ENCODE peak calls at places on chromosomes 2 and 18, in five cellular contexts. J is H1, Y is HepG2, V is K562, U is GM12878. S is an unnamed sample.

GRCh38 chr2:24045511-24046508 is 1.4 kb downstream of the WDCP start:
- DNase-seq in V (peak), U (no peak), Y (peak), J (no peak), S (no peak)

GRCh38 chr2:33441235-33441810 is 35.1 kb upstream of the RASGRP3 start:
- DNase-seq in Y (peak), V (peak), J (no peak), U (no peak), S (peak)

GRCh38 chr18:28176933-28177827 is at the start of gene CDH2:
- DNase-seq in Y (peak), U (no peak), J (peak), V (no peak), S (peak)

GRCh38 chr18:44681611-44682010 is 923 bp downstream of the SETBP1 start:
- DNase-seq in V (no peak), J (no peak), U (no peak), Y (no peak), S (no peak)

GRCh38 chr2:182064024-182064880 is 78.6 kb downstream of the PPP1R1C start:
- DNase-seq in Y (no peak), U (no peak), V (no peak), J (no peak), S (no peak)

GRCh38 chr2:100397117-100397860 is 20.2 kb downstream of the CHST10 start:
- DNase-seq in U (no peak), V (no peak), Y (no peak), J (no peak), S (peak)

GRCh38 chr2:170396799-170397459 is 219.0 kb downstream of the MYO3B start:
- DNase-seq in U (no peak), Y (peak), J (no peak), V (peak), S (peak)

GRCh38 chr2:129236601-129237000 is 742.9 kb upstream of the RAB6C start:
- DNase-seq in V (no peak), J (no peak), U (no peak), Y (no peak), S (no peak)

GRCh38 chr2:146481629-146482028 is 1363.2 kb upstream of the ACVR2A start:
- DNase-seq in V (no peak), U (no peak), J (no peak), Y (no peak), S (no peak)

GRCh38 chr2:81650048-81650971 is 1345.8 kb upstream of the LRRTM1 start:
- DNase-seq in J (no peak), Y (no peak), U (no peak), V (no peak), S (no peak)

GRCh38 chr2:43073373-43073772 is 153.0 kb downstream of the ZFP36L2 start:
- DNase-seq in Y (no peak), J (no peak), U (no peak), V (peak), S (no peak)

GRCh38 chr2:230668184-230668938 is 44.3 kb upstream of the CAB39 start:
- DNase-seq in V (no peak), Y (no peak), J (no peak), U (peak), S (no peak)

GRCh38 chr2:132837764-132838163 is 167.8 kb upstream of the LYPD1 start:
- DNase-seq in U (no peak), V (no peak), Y (no peak), J (no peak), S (no peak)

GRCh38 chr2:105244443-105244842 is 2.9 kb downstream of the GPR45 start:
- DNase-seq in J (no peak), V (no peak), Y (no peak), U (no peak), S (no peak)

GRCh38 chr2:201452058-201452736 is 657 bp downstream of the STRADB start:
- DNase-seq in Y (no peak), J (no peak), U (no peak), V (peak), S (no peak)

GRCh38 chr18:79963658-79964329 is 649 bp upstream of the HSBP1L1 start:
- DNase-seq in Y (no peak), J (no peak), V (no peak), U (no peak), S (no peak)

GRCh38 chr2:221958224-221958623 is 340.6 kb downstream of the PAX3 start:
- DNase-seq in J (no peak), V (no peak), U (no peak), Y (no peak), S (no peak)

GRCh38 chr2:43218550-43219382 is 7.6 kb downstream of the ZFP36L2 start:
- DNase-seq in V (peak), U (no peak), Y (peak), J (no peak), S (no peak)

GRCh38 chr2:106106627-106107508 is 87.2 kb downstream of the UXS1 start:
- DNase-seq in J (no peak), U (no peak), Y (no peak), V (no peak), S (no peak)

GRCh38 chr2:229445501-229446294 is 174.6 kb upstream of the PID1 start:
- DNase-seq in V (no peak), J (no peak), U (no peak), Y (no peak), S (no peak)

GRCh38 chr2:16184945-16185660 is 244.8 kb downstream of the MYCN start:
- DNase-seq in V (no peak), Y (no peak), U (no peak), J (no peak), S (no peak)

GRCh38 chr2:134780977-134781376 is 57.4 kb upstream of the ACMSD start:
- DNase-seq in V (no peak), J (no peak), U (no peak), Y (no peak), S (no peak)

GRCh38 chr2:102141011-102141914 is 1.3 kb upstream of the IL1R1 start:
- DNase-seq in U (no peak), J (peak), V (no peak), Y (no peak), S (no peak)

GRCh38 chr2:219104107-219105050 is 43.7 kb upstream of the IHH start:
- DNase-seq in U (no peak), J (no peak), V (peak), Y (peak), S (peak)

GRCh38 chr2:162403884-162404283 is 60.0 kb downstream of the GCA start:
- DNase-seq in J (no peak), Y (no peak), V (no peak), U (no peak), S (no peak)

GRCh38 chr2:230128943-230129342 is 60.2 kb upstream of the SLC16A14 start:
- DNase-seq in Y (no peak), V (no peak), J (no peak), U (no peak), S (no peak)

GRCh38 chr2:230913812-230914211 is 11.2 kb downstream of the GPR55 start:
- DNase-seq in U (no peak), Y (no peak), J (no peak), V (no peak), S (no peak)

GRCh38 chr18:48613589-48613988 is 74.8 kb downstream of the CTIF start:
- DNase-seq in V (no peak), Y (no peak), U (no peak), J (peak), S (peak)

GRCh38 chr2:100241236-100241635 is 81.1 kb downstream of the LONRF2 start:
- DNase-seq in V (no peak), U (no peak), Y (no peak), J (no peak), S (no peak)

GRCh38 chr2:56123538-56123937 is 60.3 kb upstream of the CCDC85A start:
- DNase-seq in V (no peak), U (no peak), Y (no peak), J (no peak), S (no peak)

GRCh38 chr2:56113571-56113970 is 70.2 kb upstream of the CCDC85A start:
- DNase-seq in J (no peak), V (no peak), U (no peak), Y (no peak), S (no peak)

GRCh38 chr2:56117764-56118163 is 66.0 kb upstream of the CCDC85A start:
- DNase-seq in U (no peak), Y (no peak), J (no peak), V (peak), S (no peak)

GRCh38 chr2:56121995-56122394 is 61.8 kb upstream of the CCDC85A start:
- DNase-seq in V (no peak), Y (no peak), U (no peak), J (no peak), S (no peak)

DNA sequence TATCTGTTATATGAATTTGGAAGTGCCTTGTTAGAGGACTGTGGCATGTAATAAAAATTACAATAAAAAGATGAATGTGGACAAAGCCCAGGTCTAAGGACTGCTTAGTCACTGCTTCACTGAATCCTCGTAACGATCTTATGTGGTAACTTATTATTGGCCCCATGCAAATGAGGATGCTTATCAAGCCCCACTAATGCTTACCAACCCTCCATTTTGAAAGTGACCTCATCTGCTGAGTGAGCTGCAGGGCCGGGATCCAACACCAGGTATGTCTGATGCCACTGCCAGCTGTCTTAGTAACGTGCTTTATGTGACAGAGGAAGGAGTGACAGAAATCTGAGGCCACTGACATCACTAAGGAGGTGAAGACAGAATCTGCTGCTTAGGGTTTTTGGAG is 65.3 kb upstream of the CCDC85A start:
- DNase-seq in V (peak), J (no peak), Y (no peak), U (no peak), S (no peak)
- TF ChIP-seq RFX5 in V (no peak), J (no peak), Y (no peak), U (no peak), S (no peak)

GRCh38 chr18:55245200-55245599 is 285.9 kb upstream of the CCDC68 start:
- DNase-seq in J (no peak), Y (no peak), V (no peak), U (no peak), S (no peak)

GRCh38 chr18:55244520-55244919 is 285.3 kb upstream of the CCDC68 start:
- DNase-seq in U (no peak), J (no peak), Y (no peak), V (no peak), S (no peak)

GRCh38 chr18:55243255-55243654 is 284.0 kb upstream of the CCDC68 start:
- DNase-seq in U (no peak), V (no peak), Y (no peak), J (no peak), S (no peak)

GRCh38 chr18:55246278-55246677 is 287.0 kb upstream of the CCDC68 start:
- DNase-seq in V (no peak), J (no peak), U (no peak), Y (no peak), S (no peak)

DNA sequence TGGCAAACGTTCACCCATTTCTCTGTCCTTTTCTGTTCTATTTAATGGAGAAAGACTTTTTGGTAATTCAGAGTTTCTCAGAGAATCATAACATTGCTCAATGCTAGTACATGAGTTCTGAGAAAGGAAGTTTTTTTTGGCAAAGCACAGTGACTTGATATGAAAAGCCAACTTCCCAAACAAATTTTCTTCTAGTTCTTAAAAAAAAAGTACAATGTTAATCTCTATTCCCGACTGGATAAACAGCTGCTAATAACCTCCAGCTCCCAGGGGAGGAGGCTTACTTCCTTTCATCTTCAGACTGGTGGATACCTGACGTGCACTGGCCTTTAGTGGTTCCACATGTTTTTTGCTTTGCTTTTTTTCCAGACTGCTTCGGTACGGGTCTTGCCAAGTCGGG is 284.6 kb upstream of the CCDC68 start:
- DNase-seq in J (no peak), Y (no peak), V (no peak), U (no peak), S (no peak)
- TF ChIP-seq POLR2AphosphoS5 in J (no peak), Y (no peak), V (no peak), U (no peak), S (no peak)

GRCh38 chr2:127449439-127449838 is 31.2 kb downstream of the PROC start:
- DNase-seq in J (no peak), Y (no peak), U (no peak), V (no peak), S (no peak)

GRCh38 chr2:127449898-127450297 is 31.7 kb downstream of the PROC start:
- DNase-seq in V (no peak), J (no peak), U (no peak), Y (no peak), S (no peak)

GRCh38 chr2:127451981-127452380 is 33.8 kb downstream of the PROC start:
- DNase-seq in Y (no peak), V (no peak), U (no peak), J (no peak), S (no peak)

GRCh38 chr2:127453013-127453391 is 34.8 kb downstream of the PROC start:
- DNase-seq in Y (no peak), V (no peak), U (no peak), J (no peak), S (no peak)

GRCh38 chr2:127448526-127448925 is 30.3 kb downstream of the PROC start:
- DNase-seq in Y (no peak), U (no peak), V (no peak), J (no peak), S (no peak)
- TF ChIP-seq TAF1 in Y (no peak), U (no peak), V (no peak), J (no peak), S (no peak)

GRCh38 chr2:213175673-213176247 is 24.3 kb upstream of the IKZF2 start:
- DNase-seq in J (no peak), Y (no peak), U (no peak), V (no peak), S (no peak)

GRCh38 chr2:213172641-213173040 is 21.2 kb upstream of the IKZF2 start:
- DNase-seq in J (no peak), Y (no peak), V (no peak), U (no peak), S (no peak)

DNA sequence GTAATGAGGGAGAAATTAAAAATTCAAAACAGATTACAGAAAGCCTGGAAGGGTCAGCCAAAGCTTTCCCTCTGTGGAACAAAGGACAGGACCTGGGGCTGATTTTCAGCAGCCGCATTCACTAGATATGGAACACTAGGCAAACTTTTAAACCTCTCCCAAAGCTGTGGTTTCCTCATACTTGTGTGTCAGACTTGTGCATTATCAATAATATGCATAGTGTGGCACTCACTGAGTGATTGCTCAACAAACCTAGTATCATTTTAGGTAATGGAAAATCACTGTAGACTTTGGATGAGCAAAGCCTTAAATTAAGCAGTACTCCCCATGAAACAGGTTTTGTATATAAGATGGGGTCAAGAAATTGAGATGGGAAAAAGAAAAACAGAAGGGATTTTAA is 26.3 kb upstream of the IKZF2 start:
- DNase-seq in Y (no peak), J (no peak), V (no peak), U (no peak), S (no peak)
- TF ChIP-seq RFX5 in Y (no peak), J (no peak), V (no peak), U (no peak), S (no peak)

GRCh38 chr2:237092506-237092905 is 6.8 kb downstream of the COPS8 start:
- DNase-seq in J (no peak), V (no peak), U (no peak), Y (no peak), S (no peak)

GRCh38 chr2:237091779-237092436 is 6.2 kb downstream of the COPS8 start:
- DNase-seq in V (no peak), Y (no peak), J (no peak), U (no peak), S (no peak)

GRCh38 chr2:237090906-237091305 is 5.2 kb downstream of the COPS8 start:
- DNase-seq in V (no peak), Y (no peak), J (no peak), U (no peak), S (no peak)

GRCh38 chr2:237096201-237096600 is 10.5 kb downstream of the COPS8 start:
- DNase-seq in Y (no peak), U (no peak), J (no peak), V (no peak), S (no peak)

DNA sequence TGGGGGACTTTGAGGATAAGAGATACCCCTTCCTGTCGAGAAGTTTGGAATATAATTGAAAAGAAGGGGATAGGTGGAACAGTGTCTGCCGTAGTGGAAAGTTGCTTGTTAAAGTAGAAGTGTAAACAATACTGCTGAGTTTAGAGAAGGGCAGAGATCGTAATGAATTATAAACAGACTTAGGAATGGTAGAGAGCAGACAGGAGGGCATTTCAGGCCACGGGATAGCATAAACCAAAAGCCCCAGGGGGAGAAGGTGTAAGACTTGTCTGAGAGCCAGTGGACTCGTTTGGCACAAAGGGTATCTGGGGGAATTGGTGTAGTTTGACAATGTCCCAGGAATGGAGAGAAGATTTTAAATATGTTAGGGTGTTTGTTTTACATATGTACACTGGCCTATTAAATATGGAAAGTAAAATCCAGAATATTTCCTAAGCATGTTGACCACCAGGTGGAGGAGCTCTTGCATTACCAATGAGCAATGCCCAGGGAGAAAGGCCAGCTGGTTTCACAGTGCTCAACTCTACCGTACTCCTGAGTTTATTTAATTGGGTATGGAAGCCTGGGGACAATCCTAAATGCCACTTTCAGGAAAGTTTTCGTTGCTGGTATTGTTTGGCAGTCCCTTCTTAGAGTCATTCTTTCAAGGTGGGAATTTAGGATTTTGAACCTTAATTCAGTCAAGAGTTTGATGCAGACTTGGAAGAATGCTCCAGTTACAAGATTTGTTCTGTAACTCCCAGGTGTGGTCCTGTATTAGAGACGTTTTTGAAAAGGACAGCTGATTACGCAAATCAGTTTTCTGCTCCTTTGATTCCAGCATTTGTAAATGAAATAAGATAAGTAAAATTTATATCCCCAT is 7.5 kb downstream of the COPS8 start:
- DNase-seq in J (no peak), U (no peak), V (no peak), Y (no peak), S (peak)
- TF ChIP-seq POLR2AphosphoS5 in J (no peak), U (no peak), V (no peak), Y (no peak), S (no peak)

GRCh38 chr2:40606862-40607261 is 155.0 kb upstream of the SLC8A1 start:
- DNase-seq in V (no peak), U (no peak), J (no peak), Y (no peak), S (no peak)
- TF ChIP-seq TAF1 in V (no peak), U (no peak), J (no peak), Y (no peak), S (no peak)

GRCh38 chr2:120264995-120265394 is 12.3 kb downstream of the RALB start:
- DNase-seq in Y (no peak), J (no peak), V (no peak), U (no peak), S (no peak)

GRCh38 chr2:120262150-120262549 is 9.5 kb downstream of the RALB start:
- DNase-seq in V (no peak), J (no peak), Y (no peak), U (no peak), S (no peak)

GRCh38 chr2:120260736-120261135 is 8.1 kb downstream of the RALB start:
- DNase-seq in J (no peak), Y (no peak), V (no peak), U (no peak), S (no peak)

GRCh38 chr2:120261387-120262006 is 8.8 kb downstream of the RALB start:
- DNase-seq in J (no peak), V (no peak), U (peak), Y (no peak), S (no peak)

DNA sequence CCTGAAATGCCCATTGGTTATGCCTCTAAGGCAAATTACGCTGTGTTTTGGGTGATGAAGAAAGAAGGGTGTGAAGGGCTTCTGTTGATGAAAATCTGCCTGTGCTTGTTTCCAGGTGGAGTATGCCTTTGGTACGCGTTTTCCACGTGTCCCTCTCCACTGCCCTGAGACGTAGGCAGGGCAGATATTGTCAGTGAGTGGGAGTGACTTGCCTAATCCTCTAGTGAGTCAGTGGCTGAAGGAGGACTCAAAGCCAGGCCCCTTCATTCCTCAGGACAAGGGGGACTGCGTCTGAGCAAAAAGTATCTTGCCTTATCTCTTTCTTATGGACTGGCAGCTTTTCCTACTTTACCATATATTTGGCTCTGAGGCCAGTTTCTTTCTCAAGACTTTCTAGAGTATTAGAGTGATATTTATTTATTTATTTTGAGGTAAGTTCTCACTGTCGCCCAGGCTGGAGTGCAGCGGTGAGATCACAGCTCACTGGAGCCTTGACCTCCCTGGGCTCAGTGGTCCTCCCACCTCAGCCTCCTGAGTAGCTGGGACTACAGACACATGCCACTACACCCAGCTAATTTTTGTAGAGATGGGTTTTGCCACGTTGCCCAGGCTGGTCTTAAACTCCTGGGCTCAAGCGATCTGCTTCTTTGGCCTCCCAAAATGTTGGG is 10.2 kb downstream of the RALB start:
- DNase-seq in Y (no peak), V (peak), J (no peak), U (no peak), S (no peak)
- TF ChIP-seq RFX5 in Y (no peak), V (no peak), J (no peak), U (no peak), S (no peak)

GRCh38 chr18:6476880-6477279 is 62.2 kb upstream of the L3MBTL4 start:
- DNase-seq in Y (no peak), U (no peak), J (no peak), V (no peak), S (no peak)
- TF ChIP-seq POLR2AphosphoS5 in Y (no peak), U (no peak), J (no peak), V (no peak), S (no peak)

GRCh38 chr2:13522917-13523821 is 806.4 kb downstream of the TRIB2 start:
- DNase-seq in V (no peak), U (peak), J (no peak), Y (no peak), S (no peak)
- TF ChIP-seq TAF1 in V (no peak), U (no peak), J (no peak), Y (no peak), S (no peak)

S was measured in SK-N-SH.